ENCODE peak calls at places on chromosomes 13 and 19, in seven cellular contexts. G is nucleus accumbens; P is RCC 7860; H is mesenteric fat pad; T is CD8-positive, alpha-beta memory T cell; S is stimulated activated CD4-positive, alpha-beta T cell treated with anti-CD3 and anti-CD28 coated beads, Interleukin-1b, Interleukin-23, amount 100 ng/mL, for 24 hours; J is neural progenitor cell. F is an unnamed sample.

GRCh38 chr13:48318714-48319457 is 15.3 kb downstream of the RB1 start:
- DNase-seq in G (no peak), P (no peak), H (no peak), T (no peak), S (no peak), J (no peak), F (no peak)

GRCh38 chr19:31781542-31781941 is 432.3 kb upstream of the TSHZ3 start:
- DNase-seq in G (no peak), P (no peak), H (no peak), T (no peak), S (no peak), J (no peak), F (no peak)

GRCh38 chr19:1172353-1173159 is 1.5 kb downstream of the SBNO2 start:
- DNase-seq in G (no peak), P (peak), H (no peak), T (no peak), S (no peak), J (peak), F (no peak)

GRCh38 chr19:40433391-40434216 is 7.8 kb upstream of the SERTAD1 start:
- DNase-seq in G (peak), P (peak), H (peak), T (peak), S (no peak), J (peak), F (peak)

GRCh38 chr19:11381535-11382369 is 2.4 kb downstream of the EPOR start:
- DNase-seq in G (no peak), P (peak), H (no peak), T (peak), S (peak), J (peak), F (peak)

GRCh38 chr13:49652691-49653305 is 24.5 kb downstream of the ARL11 start:
- DNase-seq in G (no peak), P (peak), H (no peak), T (no peak), S (no peak), J (peak), F (peak)

GRCh38 chr19:33365676-33366075 is 7.8 kb upstream of the CEBPG start:
- DNase-seq in G (no peak), P (no peak), H (no peak), T (no peak), S (no peak), J (no peak), F (no peak)

GRCh38 chr13:21256351-21256761 is 79.9 kb downstream of the MRPL57 start:
- DNase-seq in G (no peak), P (no peak), H (no peak), T (no peak), S (no peak), J (no peak), F (no peak)

GRCh38 chr13:28282451-28282850 is 144.1 kb downstream of the PAN3 start:
- DNase-seq in G (no peak), P (no peak), H (no peak), T (no peak), S (no peak), J (no peak), F (no peak)

GRCh38 chr19:12773571-12773970 is 1.8 kb downstream of the HOOK2 start:
- DNase-seq in G (no peak), P (no peak), H (no peak), T (no peak), S (no peak), J (no peak), F (no peak)

GRCh38 chr13:109243311-109243951 is 543.0 kb downstream of the IRS2 start:
- DNase-seq in G (no peak), P (peak), H (no peak), T (no peak), S (no peak), J (no peak), F (no peak)

GRCh38 chr19:17706750-17707181 is 12.5 kb upstream of the MAP1S start:
- DNase-seq in G (no peak), P (no peak), H (no peak), T (no peak), S (no peak), J (peak), F (peak)

GRCh38 chr13:84362777-84363176 is 480.5 kb upstream of the SLITRK1 start:
- DNase-seq in G (no peak), P (no peak), H (no peak), T (no peak), S (no peak), J (no peak), F (no peak)

GRCh38 chr19:10946964-10947657 is 13.7 kb upstream of the SMARCA4 start:
- DNase-seq in G (no peak), P (peak), H (no peak), T (no peak), S (no peak), J (no peak), F (no peak)

GRCh38 chr13:96091164-96091931 is 1.4 kb downstream of the HS6ST3 start:
- DNase-seq in G (peak), P (no peak), H (no peak), T (no peak), S (no peak), J (peak), F (no peak)

GRCh38 chr13:111280226-111280625 is 40.2 kb upstream of the TEX29 start:
- DNase-seq in G (no peak), P (no peak), H (no peak), T (no peak), S (no peak), J (no peak), F (no peak)